ENCODE peak calls at places on chromosomes 1 and 21, in nine cellular contexts. K is esophagus squamous epithelium; U is HuH-7.5; N is EH; V is NCI-H1092 treated with DMSO at 0.1 percent for 48 hours; D is mucosa of descending colon; O is activated CD4-positive, CD25-positive, alpha-beta regulatory T cell treated with anti-CD3 and anti-CD28 coated beads, Interleukin-2, amount 50 U/mL, for 72 hours; J is SJSA1; P is RWPE1. I is an unnamed sample.

GRCh38 chr1:40383488-40384412 is 10.2 kb downstream of the SMAP2 start:
- DNase-seq in N (peak), O (no peak), U (no peak), J (no peak), V (peak), K (no peak), D (no peak), P (no peak), I (peak)

GRCh38 chr1:44339731-44340130 is 15.3 kb downstream of the ERI3 start:
- DNase-seq in O (no peak), D (no peak), P (no peak), K (no peak), U (no peak), V (no peak), N (no peak), J (no peak), I (no peak)

GRCh38 chr1:172449012-172449584 is 5.2 kb upstream of the PIGC start:
- DNase-seq in V (no peak), J (no peak), K (no peak), N (no peak), U (no peak), P (no peak), O (no peak), D (no peak), I (no peak)

GRCh38 chr1:100036718-100037664 is 67.2 kb downstream of the SLC35A3 start:
- DNase-seq in J (no peak), V (peak), O (no peak), P (peak), N (peak), U (no peak), K (no peak), D (peak), I (peak)

GRCh38 chr1:37362990-37363389 is 111.4 kb upstream of the ZC3H12A start:
- DNase-seq in V (no peak), J (no peak), D (peak), P (no peak), N (no peak), K (no peak), U (no peak), O (no peak), I (no peak)

GRCh38 chr1:195637474-195637873 is 970.8 kb downstream of the KCNT2 start:
- DNase-seq in N (no peak), V (no peak), D (no peak), P (no peak), O (no peak), K (no peak), U (no peak), J (no peak), I (peak)

GRCh38 chr1:228902781-228903572 is 167.7 kb downstream of the RHOU start:
- DNase-seq in K (peak), U (no peak), N (peak), O (no peak), V (peak), D (peak), J (peak), P (peak), I (peak)

GRCh38 chr1:29237906-29238600 is 1.7 kb downstream of the PTPRU start:
- DNase-seq in K (no peak), P (no peak), U (peak), D (peak), V (no peak), O (no peak), J (no peak), N (peak), I (no peak)

GRCh38 chr21:30382201-30382600 is 10.1 kb upstream of the KRTAP13-2 start:
- DNase-seq in D (no peak), N (no peak), O (no peak), P (no peak), V (no peak), K (no peak), J (no peak), U (no peak), I (no peak)

GRCh38 chr1:33140153-33141149 is 41.4 kb downstream of the TRIM62 start:
- DNase-seq in N (peak), P (peak), K (no peak), O (no peak), D (no peak), U (no peak), V (no peak), J (no peak), I (peak)

GRCh38 chr1:89790592-89790991 is 30.2 kb upstream of the LRRC8D start:
- DNase-seq in J (no peak), U (no peak), V (no peak), P (no peak), D (no peak), O (no peak), K (no peak), N (no peak), I (no peak)

GRCh38 chr1:91803847-91804545 is 82.0 kb downstream of the TGFBR3 start:
- DNase-seq in V (no peak), N (no peak), U (no peak), O (peak), D (peak), J (no peak), P (peak), K (no peak), I (no peak)

GRCh38 chr1:26363549-26364448 is 8.8 kb downstream of the ZNF683 start:
- DNase-seq in D (peak), O (peak), J (peak), P (no peak), N (peak), U (peak), V (peak), K (no peak), I (peak)

GRCh38 chr1:89261926-89262540 is 10.6 kb downstream of the GBP5 start:
- DNase-seq in J (no peak), V (peak), N (peak), D (no peak), K (no peak), P (no peak), U (no peak), O (no peak), I (no peak)

GRCh38 chr1:111621050-111621449 is 1.5 kb downstream of the RAP1A start:
- DNase-seq in U (no peak), D (no peak), J (no peak), K (no peak), O (no peak), N (peak), P (peak), V (no peak), I (peak)

GRCh38 chr1:187471555-187471954 is 642.8 kb downstream of the PLA2G4A start:
- DNase-seq in N (peak), K (no peak), V (no peak), P (no peak), U (no peak), J (no peak), O (no peak), D (no peak), I (peak)

GRCh38 chr1:156062189-156062588 is 1.2 kb downstream of the RAB25 start:
- DNase-seq in J (no peak), V (no peak), U (no peak), O (no peak), P (peak), K (no peak), D (peak), N (peak), I (peak)

GRCh38 chr1:111476761-111477309 is 3.1 kb downstream of the C1orf162 start:
- DNase-seq in V (no peak), O (no peak), D (peak), P (no peak), N (no peak), J (no peak), U (no peak), K (no peak), I (no peak)

GRCh38 chr1:187621961-187622360 is 793.2 kb downstream of the PLA2G4A start:
- DNase-seq in O (no peak), P (no peak), D (no peak), U (no peak), N (no peak), K (no peak), J (no peak), V (no peak), I (peak)

GRCh38 chr1:7761103-7761502 is 10.0 kb upstream of the VAMP3 start:
- DNase-seq in K (no peak), O (no peak), P (no peak), N (no peak), J (no peak), U (no peak), V (no peak), D (no peak), I (no peak)

GRCh38 chr1:117501275-117501674 is 104.6 kb upstream of the TENT5C start:
- DNase-seq in J (peak), U (no peak), O (no peak), P (no peak), N (peak), V (no peak), D (no peak), K (no peak), I (peak)

GRCh38 chr1:180244840-180245239 is 14.8 kb downstream of the LHX4 start:
- DNase-seq in N (no peak), J (no peak), U (no peak), V (no peak), P (no peak), D (no peak), O (no peak), K (no peak), I (no peak)

GRCh38 chr1:111399792-111400610 is 27.5 kb downstream of the OVGP1 start:
- DNase-seq in J (no peak), O (peak), P (peak), U (no peak), V (peak), N (peak), D (peak), K (no peak), I (peak)

GRCh38 chr1:180762796-180763195 is 131.0 kb downstream of the XPR1 start:
- DNase-seq in K (no peak), P (no peak), N (no peak), D (no peak), J (no peak), O (no peak), U (no peak), V (no peak), I (no peak)

GRCh38 chr1:15501208-15502032 is 22.6 kb downstream of the CASP9 start:
- DNase-seq in J (peak), K (no peak), V (peak), O (peak), U (peak), D (peak), N (peak), P (peak), I (peak)

GRCh38 chr1:14549897-14550635 is 48.4 kb upstream of the KAZN start:
- DNase-seq in V (peak), J (no peak), O (no peak), P (no peak), N (no peak), K (no peak), U (no peak), D (no peak), I (no peak)

GRCh38 chr1:15214507-15214906 is 32.5 kb upstream of the FHAD1 start:
- DNase-seq in N (peak), J (no peak), O (no peak), K (no peak), P (no peak), U (no peak), D (no peak), V (no peak), I (peak)